ENCODE peak calls at places on chromosomes 2 and 18, in nine cellular contexts. N is GM23248, V is HCT116, I is SK-N-SH, G is hepatocyte, W is GM23338, Q is PC-3, R is neural progenitor cell, L is MM.1S. K is an unnamed sample. For H4K20me1 and H3K4me1, the result is how much of the 10 kb centered on the place peaks cover.

GRCh38 chr2:7517851-7518250 is 600.6 kb downstream of the RNF144A start:
- DNase-seq in W (no peak), I (no peak), G (no peak), N (no peak), V (no peak), L (no peak), R (no peak), Q (no peak), K (no peak)

GRCh38 chr2:136149011-136149410 is 31.1 kb upstream of the CXCR4 start:
- DNase-seq in R (no peak), V (no peak), L (no peak), I (no peak), W (no peak), G (no peak), Q (no peak), N (no peak), K (no peak)

GRCh38 chr2:10497797-10498251 is 49.7 kb upstream of the ODC1 start:
- DNase-seq in V (peak), I (peak), W (no peak), G (peak), N (peak), R (no peak), Q (peak), L (no peak), K (no peak)

GRCh38 chr2:144325086-144325485 is 194.8 kb downstream of the ZEB2 start:
- DNase-seq in I (no peak), W (no peak), R (no peak), V (no peak), N (no peak), L (no peak), G (no peak), Q (no peak), K (peak)

GRCh38 chr2:201235865-201236811 is 24.2 kb upstream of the CASP8 start:
- DNase-seq in N (peak), V (no peak), R (peak), Q (peak), I (peak), G (peak), W (peak), L (peak), K (peak)

GRCh38 chr2:37656512-37657423 is 14.7 kb downstream of the CDC42EP3 start:
- DNase-seq in I (no peak), L (peak), R (peak), Q (no peak), N (no peak), W (peak), G (no peak), V (no peak), K (peak)

GRCh38 chr2:120423167-120423943 is 77.4 kb downstream of the INHBB start:
- DNase-seq in V (no peak), R (no peak), W (no peak), L (no peak), N (no peak), G (no peak), Q (no peak), I (no peak), K (no peak)

GRCh38 chr18:80233899-80234298 is 13.4 kb downstream of the PARD6G start:
- DNase-seq in V (no peak), W (no peak), Q (no peak), L (no peak), I (no peak), R (no peak), N (no peak), G (no peak), K (no peak)

GRCh38 chr2:18799397-18799796 is 210.0 kb upstream of the NT5C1B start:
- DNase-seq in W (no peak), R (no peak), V (no peak), Q (peak), I (no peak), N (peak), G (no peak), L (no peak), K (no peak)

GRCh38 chr2:201882353-201883095 is 76.2 kb downstream of the CDK15 start:
- DNase-seq in Q (peak), W (peak), R (peak), G (no peak), N (peak), I (peak), V (no peak), L (no peak), K (peak)

GRCh38 chr2:1972428-1972827 is 228.1 kb upstream of the PXDN start:
- DNase-seq in V (no peak), Q (peak), W (no peak), G (peak), I (peak), L (no peak), R (no peak), N (peak), K (no peak)

GRCh38 chr2:55010915-55011314 is 39.3 kb downstream of the RTN4 start:
- DNase-seq in G (peak), Q (no peak), R (no peak), W (no peak), N (peak), I (no peak), L (peak), V (no peak), K (no peak)
- H4K20me1 ChIP-seq in G (half or more), Q (half or more), R (half or more), W (under half), N (half or more), I (half or more), L (under half), V (half or more), K (under half)

GRCh38 chr2:134206573-134206972 is 47.3 kb upstream of the MGAT5 start:
- DNase-seq in V (no peak), W (no peak), L (no peak), G (no peak), I (no peak), N (peak), R (no peak), Q (peak), K (no peak)
- TF ChIP-seq EZH2phosphoT487 in V (no peak), W (no peak), L (no peak), G (no peak), I (no peak), N (no peak), R (no peak), Q (no peak), K (no peak)

DNA sequence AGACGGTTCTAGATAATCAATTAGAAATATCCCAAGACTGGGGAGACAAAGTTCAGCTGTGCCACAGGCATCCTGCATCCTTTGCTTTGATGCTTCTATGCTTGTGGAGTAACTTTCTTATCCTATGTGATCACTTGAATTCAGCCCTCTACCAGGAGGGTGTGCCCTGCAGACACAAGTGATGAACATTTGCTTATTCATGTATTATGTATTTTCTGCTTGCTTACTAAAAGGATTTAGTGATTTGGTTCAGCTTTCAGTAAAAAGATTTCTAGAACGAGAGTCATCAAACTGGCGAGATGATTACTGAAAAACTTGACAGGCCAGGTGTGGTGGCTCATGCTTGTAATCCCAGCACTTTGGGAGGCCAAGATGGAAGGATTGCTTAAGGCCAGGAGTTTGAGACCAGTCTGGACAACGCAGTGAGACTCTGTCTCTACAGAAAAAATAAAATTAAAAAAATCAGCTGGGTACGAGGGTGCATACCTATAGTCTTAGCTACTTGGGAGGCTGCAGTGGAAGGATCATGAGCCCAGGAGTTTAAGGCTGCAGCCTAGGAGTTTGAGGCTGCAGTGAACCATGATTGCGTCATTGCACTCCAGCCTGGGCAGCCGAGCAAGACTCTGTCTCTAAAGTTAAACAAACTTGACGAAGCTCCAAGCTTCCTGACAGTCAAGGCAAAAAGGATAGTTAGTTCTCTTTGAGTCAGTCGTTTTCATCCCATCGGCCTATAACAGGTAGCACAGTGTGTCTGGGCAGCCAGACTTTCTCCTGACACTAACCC is 13.3 kb downstream of the HK2 start:
- DNase-seq in R (no peak), W (no peak), N (peak), I (no peak), Q (peak), L (no peak), V (no peak), G (no peak), K (no peak)
- H3K4me1 ChIP-seq in R (under half), W (half or more), N (half or more), I (half or more), Q (half or more), L (half or more), V (under half), G (half or more), K (half or more)

GRCh38 chr2:73859721-73860586 is 31.2 kb downstream of the STAMBP start:
- DNase-seq in L (no peak), G (peak), I (no peak), R (no peak), N (peak), V (peak), Q (peak), W (no peak), K (no peak)

GRCh38 chr2:73868204-73868978 is 24.4 kb upstream of the ACTG2 start:
- DNase-seq in L (no peak), G (no peak), Q (peak), N (no peak), I (no peak), R (no peak), W (peak), V (no peak), K (no peak)

GRCh38 chr2:73862987-73863386 is 29.8 kb upstream of the ACTG2 start:
- DNase-seq in N (no peak), V (no peak), Q (peak), G (no peak), L (no peak), W (no peak), R (no peak), I (no peak), K (no peak)
- H4K20me1 ChIP-seq in N (under half), V (under half), Q (under half), G (under half), L (under half), W (under half), R (under half), I (under half), K (under half)

GRCh38 chr2:55224761-55225261 is 7.3 kb downstream of the CLHC1 start:
- DNase-seq in W (peak), I (peak), L (no peak), G (no peak), R (peak), V (no peak), N (no peak), Q (no peak), K (no peak)
- TF ChIP-seq EZH2phosphoT487 in W (no peak), I (no peak), L (no peak), G (no peak), R (no peak), V (no peak), N (no peak), Q (no peak), K (no peak)

DNA sequence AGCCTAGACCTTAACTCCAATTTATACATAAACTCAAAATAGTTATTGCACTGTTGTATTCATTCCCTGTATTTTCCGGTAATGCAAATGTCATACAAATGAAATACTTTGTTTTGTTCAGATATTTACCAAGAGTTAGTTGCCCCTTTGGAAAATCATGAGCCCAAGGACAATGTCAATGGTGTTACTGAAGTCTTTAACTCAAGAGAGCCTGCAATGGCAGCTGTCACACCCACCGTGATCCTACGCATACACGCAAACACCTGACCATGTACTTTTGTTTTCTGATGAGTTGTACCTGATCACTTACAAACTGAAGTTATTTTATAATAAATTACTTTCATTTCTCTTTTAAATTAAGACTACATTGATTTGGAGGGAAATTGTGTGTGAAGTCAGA is 11.7 kb upstream of the WIPF1 start:
- DNase-seq in G (no peak), W (no peak), V (no peak), N (no peak), I (no peak), Q (no peak), L (no peak), R (no peak), K (no peak)
- H3K4me1 ChIP-seq in G (under half), W (under half), V (under half), N (under half), I (under half), Q (under half), L (half or more), R (under half), K (half or more)